ENCODE peak calls at places on chromosomes 1 and 21, in five cellular contexts. P is occipital lobe, I is MV-4-11, Q is neural crest cell, D is globus pallidus. S is an unnamed sample.

GRCh38 chr1:154413177-154413576 is 8.0 kb downstream of the IL6R start:
- DNase-seq in P (no peak), Q (no peak), D (no peak), I (no peak), S (no peak)

GRCh38 chr1:229156819-229157218 is 114.1 kb upstream of the RAB4A start:
- DNase-seq in P (no peak), Q (no peak), D (peak; percentile 33), I (peak; percentile 21), S (no peak)

GRCh38 chr1:230858918-230859819 is 9.2 kb downstream of the C1orf198 start:
- DNase-seq in D (peak; percentile 99), I (no peak), Q (peak; percentile 41), P (peak; percentile 86), S (no peak)

GRCh38 chr1:244150071-244150470 is 99.0 kb downstream of the ZBTB18 start:
- DNase-seq in I (no peak), D (no peak), P (no peak), Q (no peak), S (no peak)

GRCh38 chr21:25039461-25040380 is 567.6 kb downstream of the MRPL39 start:
- DNase-seq in Q (no peak), P (no peak), I (peak; percentile 91), D (peak; percentile 20), S (no peak)

GRCh38 chr21:45998276-45998701 is 16.7 kb downstream of the COL6A1 start:
- DNase-seq in P (no peak), I (no peak), D (no peak), Q (no peak), S (peak; percentile 21)

GRCh38 chr1:185601189-185601588 is 133.0 kb upstream of the HMCN1 start:
- DNase-seq in I (no peak), P (no peak), Q (no peak), D (no peak), S (no peak)

GRCh38 chr21:39660596-39660995 is 47.9 kb downstream of the B3GALT5 start:
- DNase-seq in P (no peak), Q (no peak), D (no peak), I (no peak), S (peak; percentile 76)

GRCh38 chr1:214548988-214549387 is 2.4 kb downstream of the PTPN14 start:
- DNase-seq in D (peak; percentile 38), I (no peak), P (peak; percentile 12), Q (no peak), S (no peak)

GRCh38 chr1:94642617-94643315 is 101.2 kb upstream of the F3 start:
- DNase-seq in D (no peak), Q (no peak), P (no peak), I (no peak), S (no peak)

GRCh38 chr1:205933672-205934618 is 9.3 kb downstream of the SLC26A9 start:
- DNase-seq in I (peak; percentile 56), P (no peak), Q (no peak), D (peak; percentile 77), S (no peak)

S was measured in heart left ventricle.